ENCODE peak calls at places on chromosome 17, in four cellular contexts. P, R, V and X are unnamed samples.

GRCh38 chr17:29664743-29665479 is 42.2 kb upstream of the CORO6 start:
- DNase-seq in V (no peak), P (no peak), R (no peak), X (no peak)

GRCh38 chr17:34850023-34850422 is 111.2 kb downstream of the CCT6B start:
- DNase-seq in R (no peak), V (no peak), P (no peak), X (no peak)

GRCh38 chr17:67270411-67270810 is 25.4 kb upstream of the HELZ start:
- DNase-seq in P (no peak), R (no peak), V (no peak), X (no peak)

GRCh38 chr17:75645889-75646625 is 12.8 kb downstream of the SMIM5 start:
- DNase-seq in P (no peak), V (no peak), R (no peak), X (no peak)

GRCh38 chr17:39225974-39226683 is 384 bp upstream of the STAC2 start:
- DNase-seq in P (peak), V (no peak), R (peak), X (peak)

GRCh38 chr17:66338937-66339336 is 36.5 kb downstream of the PRKCA start:
- DNase-seq in V (no peak), R (no peak), P (no peak), X (no peak)

GRCh38 chr17:68776451-68776850 is 175.3 kb upstream of the FAM20A start:
- DNase-seq in V (no peak), P (no peak), R (no peak), X (no peak)

GRCh38 chr17:79981090-79981489 is 54.6 kb downstream of the TBC1D16 start:
- DNase-seq in R (peak), P (no peak), V (no peak), X (no peak)

GRCh38 chr17:1351967-1352366 is 48.1 kb downstream of the YWHAE start:
- DNase-seq in P (no peak), R (no peak), V (no peak), X (no peak)

GRCh38 chr17:32350662-32351418 is 883 bp downstream of the ZNF207 start:
- DNase-seq in R (no peak), V (peak), P (peak), X (no peak)

GRCh38 chr17:35766903-35767510 is 6.3 kb downstream of the C17orf50 start:
- DNase-seq in P (peak), R (no peak), V (no peak), X (no peak)